ENCODE peak calls at places on chromosomes 3 and 15, in four cellular contexts. One of them, this sample, is unnamed.

GRCh38 chr15:56805466-56806146 is 72.3 kb upstream of the ZNF280D start:
- DNase-seq in anterior cingulate cortex: no peak
- DNase-seq in SHP77: no peak
- DNase-seq in posterior cingulate gyrus: peak
- DNase-seq in this sample: no peak

GRCh38 chr3:172347895-172348680 is 100.2 kb downstream of the GHSR start:
- DNase-seq in anterior cingulate cortex: no peak
- DNase-seq in SHP77: no peak
- DNase-seq in posterior cingulate gyrus: no peak
- DNase-seq in this sample: no peak

GRCh38 chr15:50523736-50524318 is 22.6 kb downstream of the USP50 start:
- DNase-seq in anterior cingulate cortex: no peak
- DNase-seq in SHP77: no peak
- DNase-seq in posterior cingulate gyrus: no peak
- DNase-seq in this sample: no peak

GRCh38 chr15:85781099-85781498 is 13.6 kb downstream of the KLHL25 start:
- DNase-seq in anterior cingulate cortex: no peak
- DNase-seq in SHP77: no peak
- DNase-seq in posterior cingulate gyrus: no peak
- DNase-seq in this sample: no peak

GRCh38 chr15:58221591-58222241 is 83.5 kb downstream of the AQP9 start:
- DNase-seq in anterior cingulate cortex: no peak
- DNase-seq in SHP77: no peak
- DNase-seq in posterior cingulate gyrus: peak
- DNase-seq in this sample: no peak

GRCh38 chr3:103218146-103218545 is 783.3 kb downstream of the ZPLD1 start:
- DNase-seq in anterior cingulate cortex: no peak
- DNase-seq in SHP77: no peak
- DNase-seq in posterior cingulate gyrus: no peak
- DNase-seq in this sample: no peak

GRCh38 chr3:111845996-111846395 is 13.1 kb upstream of the PHLDB2 start:
- DNase-seq in anterior cingulate cortex: no peak
- DNase-seq in SHP77: no peak
- DNase-seq in posterior cingulate gyrus: no peak
- DNase-seq in this sample: no peak

GRCh38 chr15:85620321-85621044 is 174.2 kb downstream of the KLHL25 start:
- DNase-seq in anterior cingulate cortex: no peak
- DNase-seq in SHP77: no peak
- DNase-seq in posterior cingulate gyrus: no peak
- DNase-seq in this sample: no peak

GRCh38 chr3:183911763-183912506 is 27.3 kb upstream of the PARL start:
- DNase-seq in anterior cingulate cortex: no peak
- DNase-seq in SHP77: no peak
- DNase-seq in posterior cingulate gyrus: no peak
- DNase-seq in this sample: no peak

GRCh38 chr15:44812029-44812517 is 75.7 kb downstream of the TRIM69 start:
- DNase-seq in anterior cingulate cortex: no peak
- DNase-seq in SHP77: no peak
- DNase-seq in posterior cingulate gyrus: no peak
- DNase-seq in this sample: peak

GRCh38 chr15:95329362-95329761 is 1001.1 kb upstream of the NR2F2 start:
- DNase-seq in anterior cingulate cortex: no peak
- DNase-seq in SHP77: no peak
- DNase-seq in posterior cingulate gyrus: no peak
- DNase-seq in this sample: no peak

GRCh38 chr3:149567307-149567861 is 90.4 kb downstream of the WWTR1 start:
- DNase-seq in anterior cingulate cortex: no peak
- DNase-seq in SHP77: no peak
- DNase-seq in posterior cingulate gyrus: no peak
- DNase-seq in this sample: no peak